ENCODE peak calls at places on chromosomes 1 and 21, in five cellular contexts. U is esophagus muscularis mucosa, G is heart right ventricle, L is transverse colon, S is heart left ventricle. A is an unnamed sample.

GRCh38 chr1:236122176-236122575 is 20.2 kb upstream of the GPR137B start:
- DNase-seq in U (no peak), L (no peak), S (no peak), G (no peak), A (no peak)

GRCh38 chr1:42748461-42749410 is 8.7 kb upstream of the CLDN19 start:
- DNase-seq in G (no peak), S (no peak), U (no peak), L (no peak), A (no peak)

GRCh38 chr1:57623039-57623790 is 199.4 kb upstream of the DAB1 start:
- DNase-seq in S (peak; percentile 81), L (no peak), U (no peak), G (peak; percentile 40), A (no peak)

GRCh38 chr21:16376673-16377072 is 646.9 kb downstream of the USP25 start:
- DNase-seq in L (no peak), G (no peak), U (no peak), S (no peak), A (no peak)

GRCh38 chr1:2528966-2529750 is 905 bp downstream of the HES5 start:
- DNase-seq in U (no peak), S (no peak), L (peak; percentile 60), G (peak; percentile 61), A (no peak)

GRCh38 chr21:15210235-15210678 is 145.5 kb upstream of the NRIP1 start:
- DNase-seq in S (peak; percentile 62), U (no peak), L (peak; percentile 39), G (peak; percentile 29), A (peak; percentile 56)

GRCh38 chr1:159421821-159422220 is 10.2 kb upstream of the OR10J4 start:
- DNase-seq in G (no peak), U (no peak), L (no peak), S (no peak), A (no peak)

GRCh38 chr1:57058652-57059501 is 93.1 kb upstream of the C8B start:
- DNase-seq in L (no peak), U (no peak), S (no peak), G (no peak), A (no peak)

GRCh38 chr1:65147424-65148177 is 402 bp upstream of the AK4 start:
- DNase-seq in U (no peak), L (peak; percentile 62), G (peak; percentile 61), S (peak; percentile 59), A (peak; percentile 82)

GRCh38 chr1:226945106-226945857 is 5.2 kb downstream of the COQ8A start:
- DNase-seq in S (no peak), G (no peak), U (no peak), L (peak; percentile 84), A (no peak)

GRCh38 chr1:23980725-23981063 is 567 bp upstream of the SRSF10 start:
- DNase-seq in S (no peak), G (no peak), U (no peak), L (peak; percentile 21), A (no peak)

GRCh38 chr1:85571830-85572229 is 8.7 kb upstream of the CCN1 start:
- DNase-seq in L (no peak), G (no peak), S (no peak), U (no peak), A (no peak)

GRCh38 chr1:162387226-162388082 is 5.9 kb downstream of the C1orf226 start:
- DNase-seq in S (no peak), U (no peak), L (no peak), G (no peak), A (no peak)

GRCh38 chr1:247297263-247298123 is 34.2 kb downstream of the ZNF496 start:
- DNase-seq in G (no peak), S (no peak), L (peak; percentile 18), U (no peak), A (no peak)

GRCh38 chr1:32998009-32998555 is 33.5 kb upstream of the RNF19B start:
- DNase-seq in G (no peak), S (no peak), L (no peak), U (no peak), A (no peak)

GRCh38 chr1:173295391-173295790 is 88.3 kb upstream of the TNFSF4 start:
- DNase-seq in G (no peak), L (no peak), U (no peak), S (no peak), A (no peak)

GRCh38 chr1:43704838-43705237 is 2.5 kb upstream of the ST3GAL3 start:
- DNase-seq in L (no peak), S (no peak), U (no peak), G (peak; percentile 25), A (no peak)

GRCh38 chr1:101253976-101254660 is 17.3 kb downstream of the S1PR1 start:
- DNase-seq in L (no peak), S (no peak), U (no peak), G (no peak), A (no peak)

GRCh38 chr1:207745285-207745684 is 6.6 kb upstream of the CD46 start:
- DNase-seq in G (no peak), L (no peak), S (no peak), U (no peak), A (no peak)

DNA sequence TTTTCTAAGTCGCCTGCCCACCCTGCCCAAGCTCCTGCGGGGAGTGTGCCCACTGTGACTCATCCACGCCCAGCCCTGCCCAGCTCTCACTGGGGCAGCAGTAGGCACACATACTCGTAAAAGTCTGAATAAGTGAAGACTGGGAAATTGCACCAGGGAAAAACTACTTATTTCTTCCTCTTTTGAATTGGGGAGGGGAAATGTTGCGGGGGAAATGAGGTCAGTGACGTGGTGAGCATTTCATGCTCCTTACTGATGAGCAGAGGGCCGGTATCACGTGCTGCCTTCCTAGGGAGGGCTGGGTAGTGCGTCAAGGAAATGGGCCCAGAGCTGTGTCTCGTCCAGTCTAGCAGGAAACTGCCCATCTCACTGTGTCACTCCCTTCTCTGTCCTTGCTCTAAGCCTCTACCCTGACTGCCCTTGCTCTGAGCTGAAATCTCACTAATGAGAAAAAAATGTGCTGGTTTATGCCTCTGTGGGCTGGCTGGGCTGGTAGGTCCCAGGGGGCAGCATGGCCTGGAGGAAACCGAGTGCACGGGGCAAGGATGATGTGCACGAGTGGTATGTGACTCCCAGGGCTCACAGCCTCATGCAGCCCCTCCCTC is 13.5 kb upstream of the TNFRSF1B start:
- DNase-seq in S (peak; percentile 76), G (no peak), L (peak; percentile 53), U (no peak), A (no peak)
- H3K4me1 ChIP-seq in S (peaks cover 6% of the 10 kb centered on the region), G (peaks cover 5% of the 10 kb centered on the region), L (peaks cover 13% of the 10 kb centered on the region), U (peaks cover 28% of the 10 kb centered on the region), A (no peaks in the 10 kb centered on the region)

GRCh38 chr1:50422946-50423669 is at the start of gene DMRTA2:
- DNase-seq in G (no peak), S (no peak), U (no peak), L (no peak), A (no peak)
- H3K4me3 ChIP-seq in G (peak within 1 kb of the TSS; percentile 44), S (peak within 1 kb of the TSS; percentile 32), U (peak within 1 kb of the TSS; percentile 52), L (no peak within 1 kb of the TSS), A (peak within 1 kb of the TSS; percentile 14)

GRCh38 chr1:9118186-9118585 is 10.7 kb downstream of the GPR157 start:
- DNase-seq in U (no peak), S (no peak), L (no peak), G (no peak), A (no peak)
- H3K27ac ChIP-seq in U (no peak overlapping the region), S (peak overlapping the region; percentile 12), L (no peak overlapping the region), G (no peak overlapping the region), A (no peak overlapping the region)

GRCh38 chr1:19426294-19427086 is 58.8 kb downstream of the CAPZB start:
- DNase-seq in G (no peak), U (no peak), L (no peak), S (no peak), A (peak; percentile 13)
- H3K4me1 ChIP-seq in G (peaks cover 29% of the 10 kb centered on the region), U (peaks cover 97% of the 10 kb centered on the region), L (peaks cover 61% of the 10 kb centered on the region), S (peaks cover 71% of the 10 kb centered on the region), A (peaks cover 10% of the 10 kb centered on the region)

GRCh38 chr21:44929799-44930542 is 9.3 kb upstream of the ITGB2 start:
- DNase-seq in U (no peak), G (no peak), L (no peak), S (no peak), A (peak; percentile 72)
- H3K4me3 ChIP-seq in U (no peak overlapping the region), G (no peak overlapping the region), L (no peak overlapping the region), S (no peak overlapping the region), A (no peak overlapping the region)

GRCh38 chr1:167454929-167455785 is 63.2 kb downstream of the CD247 start:
- DNase-seq in G (peak; percentile 70), L (peak; percentile 77), S (peak; percentile 63), U (no peak), A (peak; percentile 89)
- H3K27ac ChIP-seq in G (peak overlapping the region; percentile 92), L (peak overlapping the region; percentile 87), S (peak overlapping the region; percentile 87), U (peak overlapping the region; percentile 86), A (peak overlapping the region; percentile 79)